ENCODE peak calls at places on chromosome 21, in seven cellular contexts. One of them, this sample, is unnamed.

GRCh38 chr21:25997788-25998611 is 172.6 kb downstream of the APP start:
- DNase-seq in stimulated activated CD4-positive, alpha-beta T cell treated with anti-CD3 and anti-CD28 coated beads, Interleukin-1b, Interleukin-23, amount 100 ng/mL, for 4 hours: no peak
- DNase-seq in kidney glomerular epithelial cell: no peak
- DNase-seq in AG04450: no peak
- DNase-seq in CD4-positive, alpha-beta T cell: no peak
- DNase-seq in NCI-H146: peak; percentile 97
- DNase-seq in AG08395: no peak
- DNase-seq in this sample: peak; percentile 93

GRCh38 chr21:38995755-38996154 is 187.5 kb downstream of the PSMG1 start:
- DNase-seq in kidney glomerular epithelial cell: no peak
- DNase-seq in stimulated activated CD4-positive, alpha-beta T cell treated with anti-CD3 and anti-CD28 coated beads, Interleukin-1b, Interleukin-23, amount 100 ng/mL, for 4 hours: no peak
- DNase-seq in AG08395: no peak
- DNase-seq in NCI-H146: peak; percentile 91
- DNase-seq in AG04450: no peak
- DNase-seq in CD4-positive, alpha-beta T cell: no peak
- DNase-seq in this sample: peak; percentile 68

GRCh38 chr21:45748593-45748992 is 105.1 kb downstream of the PCBP3 start:
- DNase-seq in stimulated activated CD4-positive, alpha-beta T cell treated with anti-CD3 and anti-CD28 coated beads, Interleukin-1b, Interleukin-23, amount 100 ng/mL, for 4 hours: no peak
- DNase-seq in NCI-H146: no peak
- DNase-seq in AG08395: no peak
- DNase-seq in CD4-positive, alpha-beta T cell: no peak
- DNase-seq in AG04450: no peak
- DNase-seq in kidney glomerular epithelial cell: no peak
- DNase-seq in this sample: no peak

GRCh38 chr21:29650561-29651022 is 289.2 kb downstream of the GRIK1 start:
- DNase-seq in stimulated activated CD4-positive, alpha-beta T cell treated with anti-CD3 and anti-CD28 coated beads, Interleukin-1b, Interleukin-23, amount 100 ng/mL, for 4 hours: no peak
- DNase-seq in AG08395: no peak
- DNase-seq in kidney glomerular epithelial cell: no peak
- DNase-seq in CD4-positive, alpha-beta T cell: no peak
- DNase-seq in NCI-H146: no peak
- DNase-seq in AG04450: no peak
- DNase-seq in this sample: no peak

GRCh38 chr21:41321211-41321907 is 4.8 kb downstream of the FAM3B start:
- DNase-seq in CD4-positive, alpha-beta T cell: no peak
- DNase-seq in NCI-H146: peak; percentile 75
- DNase-seq in AG04450: no peak
- DNase-seq in AG08395: no peak
- DNase-seq in stimulated activated CD4-positive, alpha-beta T cell treated with anti-CD3 and anti-CD28 coated beads, Interleukin-1b, Interleukin-23, amount 100 ng/mL, for 4 hours: no peak
- DNase-seq in kidney glomerular epithelial cell: no peak
- DNase-seq in this sample: peak; percentile 45

GRCh38 chr21:27796106-27796505 is 829.2 kb upstream of the ADAMTS5 start:
- DNase-seq in kidney glomerular epithelial cell: no peak
- DNase-seq in stimulated activated CD4-positive, alpha-beta T cell treated with anti-CD3 and anti-CD28 coated beads, Interleukin-1b, Interleukin-23, amount 100 ng/mL, for 4 hours: no peak
- DNase-seq in AG08395: peak; percentile 14
- DNase-seq in CD4-positive, alpha-beta T cell: no peak
- DNase-seq in AG04450: peak; percentile 37
- DNase-seq in NCI-H146: no peak
- DNase-seq in this sample: no peak

GRCh38 chr21:34342476-34342875 is 21.3 kb upstream of the KCNE2 start:
- DNase-seq in NCI-H146: no peak
- DNase-seq in CD4-positive, alpha-beta T cell: no peak
- DNase-seq in AG04450: no peak
- DNase-seq in kidney glomerular epithelial cell: no peak
- DNase-seq in AG08395: no peak
- DNase-seq in stimulated activated CD4-positive, alpha-beta T cell treated with anti-CD3 and anti-CD28 coated beads, Interleukin-1b, Interleukin-23, amount 100 ng/mL, for 4 hours: no peak
- DNase-seq in this sample: peak; percentile 46

GRCh38 chr21:42125571-42126544 is 54.7 kb downstream of the UMODL1 start:
- DNase-seq in AG04450: peak; percentile 8
- DNase-seq in AG08395: peak; percentile 67
- DNase-seq in kidney glomerular epithelial cell: no peak
- DNase-seq in stimulated activated CD4-positive, alpha-beta T cell treated with anti-CD3 and anti-CD28 coated beads, Interleukin-1b, Interleukin-23, amount 100 ng/mL, for 4 hours: no peak
- DNase-seq in NCI-H146: peak; percentile 52
- DNase-seq in CD4-positive, alpha-beta T cell: no peak
- DNase-seq in this sample: peak; percentile 46

GRCh38 chr21:33261635-33262034 is 4.5 kb upstream of the IL10RB start:
- DNase-seq in AG04450: peak; percentile 20
- DNase-seq in stimulated activated CD4-positive, alpha-beta T cell treated with anti-CD3 and anti-CD28 coated beads, Interleukin-1b, Interleukin-23, amount 100 ng/mL, for 4 hours: no peak
- DNase-seq in AG08395: no peak
- DNase-seq in NCI-H146: no peak
- DNase-seq in kidney glomerular epithelial cell: no peak
- DNase-seq in CD4-positive, alpha-beta T cell: no peak
- DNase-seq in this sample: no peak

GRCh38 chr21:28252923-28253322 is 739.8 kb downstream of the LTN1 start:
- DNase-seq in kidney glomerular epithelial cell: no peak
- DNase-seq in NCI-H146: no peak
- DNase-seq in stimulated activated CD4-positive, alpha-beta T cell treated with anti-CD3 and anti-CD28 coated beads, Interleukin-1b, Interleukin-23, amount 100 ng/mL, for 4 hours: no peak
- DNase-seq in CD4-positive, alpha-beta T cell: no peak
- DNase-seq in AG04450: no peak
- DNase-seq in AG08395: no peak
- DNase-seq in this sample: no peak

GRCh38 chr21:25938673-25939395 is 204.1 kb downstream of the GABPA start:
- DNase-seq in AG04450: no peak
- DNase-seq in CD4-positive, alpha-beta T cell: no peak
- DNase-seq in stimulated activated CD4-positive, alpha-beta T cell treated with anti-CD3 and anti-CD28 coated beads, Interleukin-1b, Interleukin-23, amount 100 ng/mL, for 4 hours: no peak
- DNase-seq in NCI-H146: no peak
- DNase-seq in AG08395: no peak
- DNase-seq in kidney glomerular epithelial cell: no peak
- DNase-seq in this sample: peak; percentile 13

GRCh38 chr21:45544449-45545235 is 2.4 kb upstream of the SLC19A1 start:
- DNase-seq in AG08395: no peak
- DNase-seq in stimulated activated CD4-positive, alpha-beta T cell treated with anti-CD3 and anti-CD28 coated beads, Interleukin-1b, Interleukin-23, amount 100 ng/mL, for 4 hours: no peak
- DNase-seq in AG04450: no peak
- DNase-seq in CD4-positive, alpha-beta T cell: no peak
- DNase-seq in NCI-H146: no peak
- DNase-seq in kidney glomerular epithelial cell: no peak
- DNase-seq in this sample: no peak

GRCh38 chr21:37855568-37856391 is 60.5 kb downstream of the KCNJ6 start:
- DNase-seq in stimulated activated CD4-positive, alpha-beta T cell treated with anti-CD3 and anti-CD28 coated beads, Interleukin-1b, Interleukin-23, amount 100 ng/mL, for 4 hours: no peak
- DNase-seq in kidney glomerular epithelial cell: peak; percentile 53
- DNase-seq in NCI-H146: no peak
- DNase-seq in AG04450: peak; percentile 66
- DNase-seq in AG08395: peak; percentile 74
- DNase-seq in CD4-positive, alpha-beta T cell: no peak
- DNase-seq in this sample: peak; percentile 53

GRCh38 chr21:33915368-33916199 is at the start of gene ATP5PO:
- DNase-seq in stimulated activated CD4-positive, alpha-beta T cell treated with anti-CD3 and anti-CD28 coated beads, Interleukin-1b, Interleukin-23, amount 100 ng/mL, for 4 hours: peak; percentile 93
- DNase-seq in AG04450: peak; percentile 94
- DNase-seq in CD4-positive, alpha-beta T cell: peak; percentile 94
- DNase-seq in kidney glomerular epithelial cell: peak; percentile 92
- DNase-seq in AG08395: peak; percentile 99
- DNase-seq in NCI-H146: peak; percentile 94
- DNase-seq in this sample: peak; percentile 99

GRCh38 chr21:45432575-45433255 is 27.8 kb downstream of the COL18A1 start:
- DNase-seq in AG04450: no peak
- DNase-seq in AG08395: peak; percentile 42
- DNase-seq in kidney glomerular epithelial cell: no peak
- DNase-seq in NCI-H146: no peak
- DNase-seq in stimulated activated CD4-positive, alpha-beta T cell treated with anti-CD3 and anti-CD28 coated beads, Interleukin-1b, Interleukin-23, amount 100 ng/mL, for 4 hours: no peak
- DNase-seq in CD4-positive, alpha-beta T cell: no peak
- DNase-seq in this sample: no peak

GRCh38 chr21:38733973-38734546 is 71.7 kb upstream of the ETS2 start:
- DNase-seq in stimulated activated CD4-positive, alpha-beta T cell treated with anti-CD3 and anti-CD28 coated beads, Interleukin-1b, Interleukin-23, amount 100 ng/mL, for 4 hours: peak; percentile 74
- DNase-seq in AG08395: peak; percentile 82
- DNase-seq in AG04450: peak; percentile 49
- DNase-seq in CD4-positive, alpha-beta T cell: peak; percentile 51
- DNase-seq in NCI-H146: peak; percentile 83
- DNase-seq in kidney glomerular epithelial cell: peak; percentile 65
- DNase-seq in this sample: peak; percentile 67

GRCh38 chr21:23162213-23162946 is 2164.2 kb downstream of the NCAM2 start:
- DNase-seq in AG04450: no peak
- DNase-seq in NCI-H146: no peak
- DNase-seq in kidney glomerular epithelial cell: no peak
- DNase-seq in stimulated activated CD4-positive, alpha-beta T cell treated with anti-CD3 and anti-CD28 coated beads, Interleukin-1b, Interleukin-23, amount 100 ng/mL, for 4 hours: no peak
- DNase-seq in CD4-positive, alpha-beta T cell: no peak
- DNase-seq in AG08395: no peak
- DNase-seq in this sample: peak; percentile 49

GRCh38 chr21:34846601-34847112 is 177.9 kb downstream of the CLIC6 start:
- DNase-seq in NCI-H146: no peak
- DNase-seq in kidney glomerular epithelial cell: peak; percentile 13
- DNase-seq in AG08395: peak; percentile 44
- DNase-seq in CD4-positive, alpha-beta T cell: no peak
- DNase-seq in stimulated activated CD4-positive, alpha-beta T cell treated with anti-CD3 and anti-CD28 coated beads, Interleukin-1b, Interleukin-23, amount 100 ng/mL, for 4 hours: no peak
- DNase-seq in AG04450: peak; percentile 61
- DNase-seq in this sample: no peak

GRCh38 chr21:42311160-42311559 is 4.0 kb downstream of the TFF3 start:
- DNase-seq in AG08395: no peak
- DNase-seq in NCI-H146: no peak
- DNase-seq in kidney glomerular epithelial cell: no peak
- DNase-seq in AG04450: no peak
- DNase-seq in stimulated activated CD4-positive, alpha-beta T cell treated with anti-CD3 and anti-CD28 coated beads, Interleukin-1b, Interleukin-23, amount 100 ng/mL, for 4 hours: no peak
- DNase-seq in CD4-positive, alpha-beta T cell: no peak
- DNase-seq in this sample: no peak

GRCh38 chr21:41715649-41716321 is 51.1 kb downstream of the RIPK4 start:
- DNase-seq in AG08395: no peak
- DNase-seq in NCI-H146: peak; percentile 28
- DNase-seq in AG04450: no peak
- DNase-seq in kidney glomerular epithelial cell: no peak
- DNase-seq in stimulated activated CD4-positive, alpha-beta T cell treated with anti-CD3 and anti-CD28 coated beads, Interleukin-1b, Interleukin-23, amount 100 ng/mL, for 4 hours: no peak
- DNase-seq in CD4-positive, alpha-beta T cell: no peak
- DNase-seq in this sample: peak; percentile 31

GRCh38 chr21:31945116-31945515 is 72.3 kb downstream of the HUNK start:
- DNase-seq in stimulated activated CD4-positive, alpha-beta T cell treated with anti-CD3 and anti-CD28 coated beads, Interleukin-1b, Interleukin-23, amount 100 ng/mL, for 4 hours: no peak
- DNase-seq in AG08395: no peak
- DNase-seq in CD4-positive, alpha-beta T cell: no peak
- DNase-seq in NCI-H146: no peak
- DNase-seq in kidney glomerular epithelial cell: no peak
- DNase-seq in AG04450: no peak
- DNase-seq in this sample: no peak

GRCh38 chr21:46426313-46427046 is 32.2 kb upstream of the DIP2A start:
- DNase-seq in AG08395: no peak
- DNase-seq in stimulated activated CD4-positive, alpha-beta T cell treated with anti-CD3 and anti-CD28 coated beads, Interleukin-1b, Interleukin-23, amount 100 ng/mL, for 4 hours: no peak
- DNase-seq in NCI-H146: no peak
- DNase-seq in AG04450: no peak
- DNase-seq in kidney glomerular epithelial cell: no peak
- DNase-seq in CD4-positive, alpha-beta T cell: no peak
- DNase-seq in this sample: no peak

GRCh38 chr21:34583926-34584563 is 30.9 kb downstream of the RCAN1 start:
- DNase-seq in kidney glomerular epithelial cell: no peak
- DNase-seq in CD4-positive, alpha-beta T cell: no peak
- DNase-seq in AG08395: peak; percentile 32
- DNase-seq in AG04450: no peak
- DNase-seq in NCI-H146: no peak
- DNase-seq in stimulated activated CD4-positive, alpha-beta T cell treated with anti-CD3 and anti-CD28 coated beads, Interleukin-1b, Interleukin-23, amount 100 ng/mL, for 4 hours: no peak
- DNase-seq in this sample: no peak

GRCh38 chr21:38985423-38986378 is 180.0 kb downstream of the ETS2 start:
- DNase-seq in stimulated activated CD4-positive, alpha-beta T cell treated with anti-CD3 and anti-CD28 coated beads, Interleukin-1b, Interleukin-23, amount 100 ng/mL, for 4 hours: no peak
- DNase-seq in kidney glomerular epithelial cell: peak; percentile 8
- DNase-seq in NCI-H146: peak; percentile 68
- DNase-seq in CD4-positive, alpha-beta T cell: no peak
- DNase-seq in AG04450: peak; percentile 90
- DNase-seq in AG08395: peak; percentile 96
- DNase-seq in this sample: peak; percentile 97

GRCh38 chr21:17775431-17776126 is 43.6 kb downstream of the C21orf91 start:
- DNase-seq in stimulated activated CD4-positive, alpha-beta T cell treated with anti-CD3 and anti-CD28 coated beads, Interleukin-1b, Interleukin-23, amount 100 ng/mL, for 4 hours: peak; percentile 35
- DNase-seq in CD4-positive, alpha-beta T cell: peak; percentile 40
- DNase-seq in AG08395: no peak
- DNase-seq in kidney glomerular epithelial cell: no peak
- DNase-seq in NCI-H146: no peak
- DNase-seq in AG04450: no peak
- DNase-seq in this sample: no peak

GRCh38 chr21:39523930-39524329 is 72.2 kb downstream of the SH3BGR start:
- DNase-seq in kidney glomerular epithelial cell: no peak
- DNase-seq in AG04450: no peak
- DNase-seq in NCI-H146: no peak
- DNase-seq in CD4-positive, alpha-beta T cell: no peak
- DNase-seq in stimulated activated CD4-positive, alpha-beta T cell treated with anti-CD3 and anti-CD28 coated beads, Interleukin-1b, Interleukin-23, amount 100 ng/mL, for 4 hours: no peak
- DNase-seq in AG08395: no peak
- DNase-seq in this sample: no peak

GRCh38 chr21:34807146-34807880 is 138.5 kb downstream of the CLIC6 start:
- DNase-seq in kidney glomerular epithelial cell: peak; percentile 87
- DNase-seq in AG08395: peak; percentile 85
- DNase-seq in CD4-positive, alpha-beta T cell: peak; percentile 43
- DNase-seq in NCI-H146: no peak
- DNase-seq in stimulated activated CD4-positive, alpha-beta T cell treated with anti-CD3 and anti-CD28 coated beads, Interleukin-1b, Interleukin-23, amount 100 ng/mL, for 4 hours: peak; percentile 56
- DNase-seq in AG04450: peak; percentile 81
- DNase-seq in this sample: peak; percentile 14

GRCh38 chr21:20789696-20790095 is 208.5 kb upstream of the NCAM2 start:
- DNase-seq in AG08395: no peak
- DNase-seq in NCI-H146: no peak
- DNase-seq in kidney glomerular epithelial cell: no peak
- DNase-seq in CD4-positive, alpha-beta T cell: no peak
- DNase-seq in stimulated activated CD4-positive, alpha-beta T cell treated with anti-CD3 and anti-CD28 coated beads, Interleukin-1b, Interleukin-23, amount 100 ng/mL, for 4 hours: no peak
- DNase-seq in AG04450: no peak
- DNase-seq in this sample: no peak

GRCh38 chr21:9837946-9838801 is 683.2 kb upstream of the TPTE start:
- DNase-seq in stimulated activated CD4-positive, alpha-beta T cell treated with anti-CD3 and anti-CD28 coated beads, Interleukin-1b, Interleukin-23, amount 100 ng/mL, for 4 hours: no peak
- DNase-seq in AG04450: no peak
- DNase-seq in AG08395: no peak
- DNase-seq in kidney glomerular epithelial cell: no peak
- DNase-seq in CD4-positive, alpha-beta T cell: no peak
- DNase-seq in NCI-H146: no peak
- DNase-seq in this sample: no peak